ENCODE peak calls at places on chromosomes 2 and 18, in ten cellular contexts. N is NCI-H1105; L is NCI-H460; D is RPMI8226; A is non-pigmented ciliary epithelial cell; J is NCI-H524; M is neural progenitor cell; C is posterior cingulate gyrus; O is HEK293T; R is activated effector memory CD4-positive, alpha-beta T cell treated with Interleukin-2 at 50 U/mL for 16 hours. E is an unnamed sample.

GRCh38 chr2:225768741-225769140 is 369.2 kb downstream of the NYAP2 start:
- DNase-seq in N (no peak), L (no peak), R (no peak), D (no peak), A (no peak), M (no peak), O (no peak), C (no peak), J (no peak), E (no peak)

GRCh38 chr18:21678897-21679296 is 25.7 kb downstream of the ABHD3 start:
- DNase-seq in O (no peak), R (no peak), M (no peak), J (no peak), A (no peak), C (no peak), N (no peak), D (no peak), L (no peak), E (no peak)

GRCh38 chr18:63454497-63454896 is 22.3 kb upstream of the SERPINB5 start:
- DNase-seq in R (no peak), M (no peak), N (no peak), D (no peak), L (peak), J (no peak), C (no peak), A (no peak), O (no peak), E (no peak)

GRCh38 chr2:216539791-216540241 is 41.2 kb downstream of the RPL37A start:
- DNase-seq in L (no peak), N (peak), J (no peak), M (no peak), C (no peak), R (no peak), D (peak), A (no peak), O (no peak), E (no peak)

GRCh38 chr18:72697706-72698105 is 153.6 kb upstream of the CBLN2 start:
- DNase-seq in J (no peak), D (no peak), C (no peak), M (no peak), N (no peak), A (no peak), R (no peak), O (no peak), L (no peak), E (no peak)

GRCh38 chr2:28822036-28822435 is 11.4 kb downstream of the SPDYA start:
- DNase-seq in O (no peak), L (no peak), R (no peak), A (no peak), J (no peak), M (no peak), D (no peak), N (no peak), C (no peak), E (no peak)

GRCh38 chr2:29703336-29703735 is 218.1 kb downstream of the ALK start:
- DNase-seq in L (no peak), A (no peak), C (no peak), M (no peak), O (no peak), R (no peak), N (no peak), D (no peak), J (peak), E (no peak)

GRCh38 chr18:21183670-21184069 is 58.4 kb upstream of the GREB1L start:
- DNase-seq in M (no peak), C (no peak), N (no peak), L (no peak), R (no peak), J (no peak), O (no peak), D (no peak), A (no peak), E (no peak)

GRCh38 chr18:41532344-41533086 is 422.5 kb upstream of the PIK3C3 start:
- DNase-seq in A (peak), R (no peak), M (peak), D (no peak), N (no peak), C (no peak), O (peak), J (peak), L (peak), E (no peak)

GRCh38 chr18:692841-693240 is 19.6 kb downstream of the ENOSF1 start:
- DNase-seq in R (no peak), A (no peak), J (no peak), D (no peak), M (no peak), C (no peak), O (no peak), L (no peak), N (no peak), E (peak)

GRCh38 chr2:88127638-88127887 is 299 bp downstream of the FABP1 start:
- DNase-seq in L (no peak), C (no peak), A (no peak), O (no peak), D (no peak), N (no peak), R (no peak), J (no peak), M (no peak), E (no peak)

GRCh38 chr2:241795021-241795999 is 13.7 kb upstream of the NEU4 start:
- DNase-seq in J (no peak), A (no peak), L (no peak), R (no peak), D (peak), N (no peak), C (no peak), O (no peak), M (no peak), E (no peak)

GRCh38 chr2:157843935-157844334 is 32.2 kb downstream of the ACVR1 start:
- DNase-seq in N (no peak), D (no peak), M (no peak), J (peak), C (no peak), L (no peak), R (no peak), A (no peak), O (no peak), E (no peak)

GRCh38 chr2:17276220-17276619 is 242.0 kb downstream of the RAD51AP2 start:
- DNase-seq in A (no peak), J (no peak), M (no peak), D (no peak), C (no peak), N (no peak), O (no peak), R (no peak), L (no peak), E (no peak)

GRCh38 chr2:229712125-229712524 is 2.2 kb downstream of the DNER start:
- DNase-seq in J (peak), N (no peak), C (no peak), L (no peak), D (no peak), M (no peak), R (no peak), A (no peak), O (no peak), E (no peak)

GRCh38 chr2:48699377-48699951 is 56.1 kb downstream of the LHCGR start:
- DNase-seq in M (peak), D (no peak), N (no peak), R (no peak), O (no peak), L (no peak), A (no peak), C (no peak), J (no peak), E (no peak)

GRCh38 chr2:118430510-118431187 is 342.4 kb downstream of the INSIG2 start:
- DNase-seq in N (no peak), R (no peak), M (no peak), O (no peak), A (no peak), J (no peak), C (no peak), D (no peak), L (no peak), E (no peak)

GRCh38 chr2:133390151-133390550 is 178.1 kb downstream of the NCKAP5 start:
- DNase-seq in A (no peak), M (no peak), R (no peak), D (no peak), C (no peak), J (no peak), L (no peak), N (no peak), O (no peak), E (no peak)

GRCh38 chr2:218806346-218806978 is 24.5 kb downstream of the CYP27A1 start:
- DNase-seq in N (no peak), D (no peak), M (no peak), R (no peak), L (peak), O (peak), A (peak), C (no peak), J (peak), E (peak)

GRCh38 chr2:161681043-161681442 is 56.8 kb downstream of the SLC4A10 start:
- DNase-seq in M (no peak), D (no peak), C (no peak), L (peak), O (no peak), A (no peak), J (no peak), R (no peak), N (no peak), E (no peak)

GRCh38 chr2:3488768-3489448 is 30.4 kb downstream of the ADI1 start:
- DNase-seq in J (no peak), D (no peak), C (no peak), N (no peak), R (no peak), A (no peak), L (no peak), M (no peak), O (no peak), E (no peak)

GRCh38 chr2:203830294-203831055 is 37.1 kb upstream of the CTLA4 start:
- DNase-seq in O (no peak), R (no peak), L (no peak), J (no peak), D (no peak), C (no peak), A (no peak), N (no peak), M (no peak), E (no peak)

GRCh38 chr2:156189143-156189542 is 143.4 kb downstream of the NR4A2 start:
- DNase-seq in C (no peak), J (no peak), L (no peak), A (no peak), O (no peak), D (no peak), M (no peak), R (no peak), N (peak), E (no peak)

GRCh38 chr2:226756131-226756530 is 43.5 kb downstream of the IRS1 start:
- DNase-seq in N (no peak), M (no peak), O (no peak), D (no peak), L (no peak), C (no peak), A (peak), R (no peak), J (no peak), E (no peak)

GRCh38 chr2:1855150-1855549 is 110.8 kb upstream of the PXDN start:
- DNase-seq in C (peak), N (peak), M (peak), J (peak), R (no peak), A (no peak), L (no peak), D (peak), O (no peak), E (no peak)

GRCh38 chr2:167756427-167756826 is 491.0 kb downstream of the STK39 start:
- DNase-seq in J (no peak), L (no peak), M (peak), R (no peak), D (no peak), O (no peak), C (no peak), A (peak), N (no peak), E (no peak)

GRCh38 chr2:8453904-8454302 is 228.0 kb upstream of the ID2 start:
- DNase-seq in A (no peak), M (no peak), D (no peak), R (no peak), L (no peak), J (no peak), N (no peak), O (no peak), C (no peak), E (no peak)

GRCh38 chr2:234496442-234496834 is 443 bp downstream of the ARL4C start:
- DNase-seq in M (no peak), D (peak), A (no peak), J (peak), R (peak), C (no peak), O (peak), N (no peak), L (no peak), E (peak)

GRCh38 chr18:64017870-64018269 is 48.0 kb downstream of the SERPINB8 start:
- DNase-seq in M (peak), C (no peak), O (no peak), R (no peak), J (peak), L (peak), A (no peak), N (peak), D (peak), E (no peak)

GRCh38 chr2:222024934-222025890 is 273.6 kb downstream of the PAX3 start:
- DNase-seq in C (no peak), J (peak), O (peak), L (peak), A (peak), M (peak), N (peak), R (no peak), D (peak), E (no peak)

GRCh38 chr2:170425291-170425751 is 247.4 kb downstream of the MYO3B start:
- DNase-seq in M (no peak), L (no peak), C (no peak), R (no peak), J (no peak), N (no peak), O (no peak), D (no peak), A (no peak), E (no peak)

GRCh38 chr2:106098081-106098480 is 96.0 kb downstream of the UXS1 start:
- DNase-seq in N (no peak), R (no peak), D (peak), A (no peak), O (peak), C (no peak), L (no peak), J (peak), M (peak), E (peak)

GRCh38 chr2:197498937-197499593 is 575 bp downstream of the HSPD1 start:
- DNase-seq in A (no peak), R (peak), J (peak), M (peak), N (peak), O (peak), D (peak), L (no peak), C (peak), E (peak)

GRCh38 chr2:182866461-182867369 is at the start of gene FRZB:
- DNase-seq in R (no peak), L (no peak), M (peak), C (peak), D (no peak), J (peak), O (peak), N (peak), A (no peak), E (no peak)

GRCh38 chr18:68713791-68714190 is 1.1 kb downstream of the TMX3 start:
- DNase-seq in R (no peak), J (no peak), A (no peak), O (no peak), L (no peak), N (no peak), C (no peak), D (no peak), M (no peak), E (no peak)

GRCh38 chr2:164504253-164504652 is 117.0 kb downstream of the GRB14 start:
- DNase-seq in M (peak), L (no peak), R (no peak), C (no peak), O (peak), N (no peak), J (no peak), D (no peak), A (no peak), E (peak)

GRCh38 chr2:11667194-11667593 is 2.8 kb downstream of the NTSR2 start:
- DNase-seq in M (no peak), A (no peak), N (no peak), D (no peak), L (no peak), C (no peak), O (no peak), J (no peak), R (no peak), E (no peak)

GRCh38 chr2:240440251-240440650 is 4.8 kb downstream of the GPC1 start:
- DNase-seq in C (no peak), N (no peak), D (no peak), J (no peak), M (no peak), R (no peak), A (no peak), L (no peak), O (no peak), E (no peak)

GRCh38 chr18:28728891-28729290 is 552.0 kb upstream of the CDH2 start:
- DNase-seq in L (no peak), J (no peak), A (no peak), M (no peak), C (no peak), R (no peak), D (no peak), O (no peak), N (no peak), E (no peak)

E was measured in DND-41.